ENCODE peak calls at places on chromosomes 2 and 18, in seven cellular contexts. F is NCI-H1092; M is endothelial cell; Z is activated T-helper 2 cell treated with anti-CD3 and anti-CD28 coated beads, Interferon-gamma antibody, Interleukin-2, Interleukin-4, amounts not matched to agents 10 μg/mL and 5 μg/mL and 100 μg/mL, durations not matched to agents 14 hours and 24 hours and 36 hours; S is stimulated activated CD4-positive, alpha-beta T cell treated with anti-CD3 and anti-CD28 coated beads, Interleukin-1b, Interleukin-23, amount 100 ng/mL, for 4 hours; J is left ventricle myocardium inferior; D is epithelial cell of esophagus. W is an unnamed sample.
A peak's percentile ranks its signal among the peaks of the same experiment; 100 is the strongest.

GRCh38 chr2:216163518-216163917 is 54.4 kb downstream of the XRCC5 start:
- DNase-seq in M (no peak), F (no peak), J (no peak), D (no peak), Z (no peak), S (no peak), W (no peak)

GRCh38 chr2:119760876-119761275 is 1.2 kb downstream of the PTPN4 start:
- DNase-seq in Z (no peak), D (peak; percentile 53), S (no peak), F (no peak), M (no peak), J (no peak), W (peak; percentile 42)

GRCh38 chr2:206031162-206031784 is 54.7 kb downstream of the INO80D start:
- DNase-seq in Z (no peak), J (no peak), F (no peak), M (no peak), S (no peak), D (peak; percentile 50), W (no peak)

GRCh38 chr2:118169359-118170005 is 81.2 kb downstream of the INSIG2 start:
- DNase-seq in M (no peak), S (no peak), J (peak; percentile 44), Z (peak; percentile 27), D (peak; percentile 9), F (no peak), W (no peak)

GRCh38 chr18:23107718-23108117 is 27.6 kb upstream of the CABLES1 start:
- DNase-seq in M (no peak), Z (no peak), F (no peak), S (no peak), D (no peak), J (no peak), W (no peak)

GRCh38 chr2:207394812-207395534 is 134.8 kb upstream of the CREB1 start:
- DNase-seq in F (no peak), M (no peak), Z (no peak), S (no peak), D (peak; percentile 100), J (no peak), W (no peak)

GRCh38 chr2:144596074-144596871 is 76.4 kb upstream of the ZEB2 start:
- DNase-seq in D (peak; percentile 65), M (peak; percentile 36), F (no peak), J (no peak), S (no peak), Z (no peak), W (peak; percentile 80)

GRCh38 chr2:200380139-200380561 is 73.7 kb downstream of the SPATS2L start:
- DNase-seq in M (no peak), S (no peak), J (no peak), Z (no peak), D (peak; percentile 39), F (peak; percentile 10), W (peak; percentile 52)

GRCh38 chr18:48674198-48674721 is 135.4 kb downstream of the CTIF start:
- DNase-seq in Z (no peak), M (no peak), J (peak; percentile 31), D (no peak), S (no peak), F (no peak), W (no peak)

GRCh38 chr18:40011201-40011600 is 1943.8 kb upstream of the PIK3C3 start:
- DNase-seq in Z (no peak), F (no peak), M (no peak), D (no peak), J (no peak), S (no peak), W (no peak)

GRCh38 chr2:8400196-8400595 is 281.7 kb upstream of the ID2 start:
- DNase-seq in F (no peak), Z (no peak), S (no peak), J (no peak), M (no peak), D (no peak), W (no peak)

GRCh38 chr2:174153757-174154680 is 94.3 kb downstream of the OLA1 start:
- DNase-seq in J (no peak), F (no peak), Z (no peak), D (peak; percentile 59), M (no peak), S (no peak), W (no peak)

GRCh38 chr2:168060956-168061750 is 186.2 kb downstream of the STK39 start:
- DNase-seq in S (no peak), J (no peak), M (no peak), Z (no peak), F (no peak), D (peak; percentile 39), W (peak; percentile 12)

GRCh38 chr2:119425620-119426395 is 5.8 kb upstream of the TMEM37 start:
- DNase-seq in J (no peak), M (no peak), Z (no peak), F (no peak), D (no peak), S (no peak), W (peak; percentile 26)

GRCh38 chr2:5549061-5549601 is 143.1 kb upstream of the SOX11 start:
- DNase-seq in Z (no peak), J (no peak), M (no peak), S (no peak), F (no peak), D (no peak), W (no peak)

GRCh38 chr18:31244737-31245432 is 73.1 kb upstream of the DSG1 start:
- DNase-seq in S (no peak), M (peak; percentile 23), Z (no peak), D (peak; percentile 88), J (no peak), F (no peak), W (no peak)

GRCh38 chr2:222290691-222291484 is 7.9 kb downstream of the PAX3 start:
- DNase-seq in Z (no peak), M (no peak), F (peak; percentile 47), J (no peak), D (no peak), S (no peak), W (peak; percentile 43)

GRCh38 chr2:18379869-18380268 is 180.6 kb downstream of the RDH14 start:
- DNase-seq in J (no peak), S (no peak), F (no peak), Z (no peak), D (no peak), M (no peak), W (no peak)

GRCh38 chr2:170271340-170271739 is 93.4 kb downstream of the MYO3B start:
- DNase-seq in S (no peak), D (no peak), F (peak; percentile 46), J (peak; percentile 19), M (no peak), Z (no peak), W (peak; percentile 65)

GRCh38 chr2:8682719-8683667 is 1.1 kb downstream of the ID2 start:
- DNase-seq in D (peak; percentile 48), S (no peak), J (no peak), F (no peak), M (no peak), Z (peak; percentile 42), W (peak; percentile 64)

GRCh38 chr2:216936954-216937357 is 77.1 kb upstream of the TNP1 start:
- DNase-seq in Z (no peak), J (peak; percentile 49), F (no peak), S (no peak), D (peak; percentile 20), M (no peak), W (no peak)

GRCh38 chr2:206540757-206541156 is 97.4 kb downstream of the ADAM23 start:
- DNase-seq in F (no peak), J (no peak), D (no peak), S (no peak), M (no peak), Z (no peak), W (no peak)

GRCh38 chr2:19256239-19256638 is 102.2 kb downstream of the OSR1 start:
- DNase-seq in J (no peak), S (no peak), Z (no peak), M (no peak), D (peak; percentile 97), F (no peak), W (peak; percentile 1)

GRCh38 chr2:211944572-211944971 is 594.0 kb downstream of the ERBB4 start:
- DNase-seq in D (peak; percentile 38), S (no peak), Z (no peak), F (no peak), M (no peak), J (no peak), W (no peak)

GRCh38 chr2:68251855-68252406 is 401 bp downstream of the PPP3R1 start:
- DNase-seq in M (peak; percentile 57), D (peak; percentile 22), F (peak; percentile 7), J (peak; percentile 41), Z (peak; percentile 38), S (peak; percentile 31), W (peak; percentile 71)

GRCh38 chr18:43893001-43893637 is 615.8 kb upstream of the SYT4 start:
- DNase-seq in F (no peak), S (no peak), D (peak; percentile 69), J (no peak), M (no peak), Z (no peak), W (peak; percentile 78)

GRCh38 chr18:215448-216010 is 52.3 kb downstream of the THOC1 start:
- DNase-seq in S (no peak), D (no peak), M (no peak), Z (no peak), F (no peak), J (no peak), W (no peak)

GRCh38 chr2:76178610-76179009 is 467.9 kb upstream of the GCFC2 start:
- DNase-seq in F (no peak), Z (no peak), J (no peak), D (no peak), S (no peak), M (no peak), W (no peak)

GRCh38 chr18:398866-399637 is 101.4 kb downstream of the COLEC12 start:
- DNase-seq in F (no peak), S (no peak), D (peak; percentile 3), M (no peak), J (no peak), Z (no peak), W (peak; percentile 71)

GRCh38 chr18:49160075-49160930 is 209.5 kb upstream of the SMAD7 start:
- DNase-seq in J (no peak), F (no peak), S (no peak), D (no peak), Z (no peak), M (no peak), W (no peak)

GRCh38 chr2:168633200-168633599 is 169.2 kb upstream of the NOSTRIN start:
- DNase-seq in S (no peak), Z (no peak), M (no peak), J (no peak), F (no peak), D (no peak), W (no peak)

GRCh38 chr2:231189571-231190495 is 8.6 kb upstream of the ARMC9 start:
- DNase-seq in D (no peak), F (no peak), S (no peak), J (peak; percentile 62), M (no peak), Z (no peak), W (no peak)